ENCODE peak calls at places on chromosomes 11 and 22, in five cellular contexts. T is H54, K is fibroblast of pulmonary artery, O is NCI-H2081, U is EL. G is an unnamed sample.
A peak's percentile ranks its signal among the peaks of the same experiment; 100 is the strongest.

GRCh38 chr11:74319139-74319538 is 7.7 kb upstream of the P4HA3 start:
- DNase-seq in T (peak; percentile 57), K (peak; percentile 93), O (no peak), U (peak; percentile 87), G (peak; percentile 90)

GRCh38 chr11:81373986-81374385 is 1359.7 kb downstream of the FAM181B start:
- DNase-seq in T (no peak), K (no peak), O (no peak), U (no peak), G (no peak)

GRCh38 chr11:27524155-27524554 is 17.6 kb upstream of the LIN7C start:
- DNase-seq in T (peak; percentile 11), K (peak; percentile 40), O (no peak), U (peak; percentile 80), G (peak; percentile 42)

GRCh38 chr11:34585870-34586654 is 34.8 kb upstream of the EHF start:
- DNase-seq in T (peak; percentile 22), K (peak; percentile 81), O (peak; percentile 57), U (peak; percentile 69), G (peak; percentile 86)

GRCh38 chr11:30481385-30481784 is 104.8 kb downstream of the MPPED2 start:
- DNase-seq in T (no peak), K (no peak), O (no peak), U (no peak), G (no peak)

GRCh38 chr11:1817511-1817910 is 17.3 kb upstream of the SYT8 start:
- DNase-seq in T (no peak), K (no peak), O (no peak), U (no peak), G (no peak)

GRCh38 chr11:91124363-91124762 is 901.5 kb upstream of the CHORDC1 start:
- DNase-seq in T (no peak), K (no peak), O (no peak), U (no peak), G (no peak)

GRCh38 chr22:47929646-47930185 is 1167.3 kb downstream of the TBC1D22A start:
- DNase-seq in T (no peak), K (no peak), O (no peak), U (no peak), G (no peak)

GRCh38 chr11:10350341-10350740 is 45.5 kb downstream of the ADM start:
- DNase-seq in T (peak; percentile 38), K (peak; percentile 67), O (no peak), U (peak; percentile 97), G (no peak)

GRCh38 chr22:50310209-50310722 is 2.8 kb upstream of the PLXNB2 start:
- DNase-seq in T (no peak), K (no peak), O (no peak), U (no peak), G (no peak)

GRCh38 chr11:129412501-129412900 is 36.9 kb downstream of the BARX2 start:
- DNase-seq in T (no peak), K (no peak), O (no peak), U (no peak), G (peak; percentile 56)

GRCh38 chr11:74380746-74381439 is 17.3 kb downstream of the PGM2L1 start:
- DNase-seq in T (no peak), K (no peak), O (peak; percentile 91), U (no peak), G (peak; percentile 27)

GRCh38 chr22:37182949-37183245 is 5.2 kb downstream of the C1QTNF6 start:
- DNase-seq in T (no peak), K (no peak), O (no peak), U (no peak), G (no peak)

GRCh38 chr11:73989156-73989555 is 6.5 kb upstream of the UCP2 start:
- DNase-seq in T (no peak), K (no peak), O (no peak), U (no peak), G (no peak)

GRCh38 chr11:48142886-48143285 is 73.7 kb upstream of the OR4B1 start:
- DNase-seq in T (no peak), K (no peak), O (no peak), U (no peak), G (no peak)

GRCh38 chr11:117705866-117706265 is 91.2 kb downstream of the DSCAML1 start:
- DNase-seq in T (no peak), K (no peak), O (no peak), U (no peak), G (no peak)

GRCh38 chr22:25626146-25626992 is 61.9 kb downstream of the GRK3 start:
- DNase-seq in T (no peak), K (no peak), O (no peak), U (no peak), G (no peak)

GRCh38 chr11:29120329-29120695 is 896.5 kb downstream of the KCNA4 start:
- DNase-seq in T (no peak), K (no peak), O (no peak), U (no peak), G (no peak)

GRCh38 chr11:69402251-69402892 is 79.1 kb upstream of the LINC01488 start:
- DNase-seq in T (no peak), K (no peak), O (no peak), U (no peak), G (no peak)

GRCh38 chr11:125188021-125188420 is 23.5 kb downstream of the PKNOX2 start:
- DNase-seq in T (no peak), K (peak; percentile 16), O (no peak), U (no peak), G (no peak)

GRCh38 chr22:31923166-31923565 is 21.2 kb upstream of the YWHAH start:
- DNase-seq in T (no peak), K (peak; percentile 16), O (no peak), U (no peak), G (no peak)

GRCh38 chr11:1939006-1939626 is 8.0 kb upstream of the MRPL23 start:
- DNase-seq in T (no peak), K (no peak), O (no peak), U (no peak), G (no peak)

GRCh38 chr11:16876053-16876752 is 137.8 kb downstream of the C11orf58 start:
- DNase-seq in T (no peak), K (no peak), O (no peak), U (no peak), G (no peak)

GRCh38 chr11:126702987-126703386 is 297.6 kb downstream of the KIRREL3 start:
- DNase-seq in T (no peak), K (no peak), O (peak; percentile 21), U (no peak), G (no peak)

GRCh38 chr11:115217726-115218311 is 286.4 kb downstream of the CADM1 start:
- DNase-seq in T (no peak), K (no peak), O (no peak), U (no peak), G (no peak)

GRCh38 chr11:76617553-76618265 is 52.8 kb downstream of the LRRC32 start:
- DNase-seq in T (no peak), K (peak; percentile 66), O (no peak), U (no peak), G (no peak)

GRCh38 chr11:119854521-119854920 is 125.5 kb upstream of the NECTIN1 start:
- DNase-seq in T (no peak), K (no peak), O (no peak), U (no peak), G (no peak)

GRCh38 chr22:25702046-25702445 is 39.9 kb upstream of the MYO18B start:
- DNase-seq in T (no peak), K (peak; percentile 55), O (peak; percentile 25), U (peak; percentile 21), G (peak; percentile 37)

GRCh38 chr11:94145916-94146315 is 17.3 kb downstream of the PANX1 start:
- DNase-seq in T (no peak), K (no peak), O (no peak), U (no peak), G (no peak)

GRCh38 chr11:106400949-106401545 is 323.6 kb downstream of the AASDHPPT start:
- DNase-seq in T (no peak), K (no peak), O (no peak), U (no peak), G (no peak)

GRCh38 chr11:108199446-108200321 is 22.8 kb downstream of the NPAT start:
- DNase-seq in T (no peak), K (peak; percentile 75), O (no peak), U (peak; percentile 46), G (no peak)